ENCODE peak calls at places on chromosomes 1 and 21, in six cellular contexts. K, E, Q, G, Y and I are unnamed samples. For H3K27me3, the result is how much of the 10 kb centered on the place peaks cover.

GRCh38 chr1:2392686-2393085 is 1.0 kb downstream of the RER1 start:
- DNase-seq in E (no peak), Q (no peak), G (no peak), K (no peak), Y (no peak), I (no peak)

GRCh38 chr1:9651565-9652378 is at the start of gene PIK3CD:
- DNase-seq in G (peak), K (no peak), E (peak), Y (peak), Q (no peak), I (no peak)

GRCh38 chr1:24635195-24635843 is 7.8 kb upstream of the SRRM1 start:
- DNase-seq in G (no peak), Q (no peak), K (peak), E (peak), Y (peak), I (no peak)

GRCh38 chr21:37868896-37869295 is 47.4 kb downstream of the KCNJ6 start:
- DNase-seq in Q (no peak), E (peak), K (no peak), Y (peak), G (no peak), I (no peak)

GRCh38 chr21:45401916-45402900 is 2.8 kb upstream of the COL18A1 start:
- DNase-seq in Y (no peak), G (no peak), K (no peak), E (no peak), Q (no peak), I (peak)

GRCh38 chr1:54275349-54275748 is 75.4 kb downstream of the MRPL37 start:
- DNase-seq in G (no peak), Q (no peak), Y (peak), E (no peak), K (peak), I (peak)

GRCh38 chr1:105386489-105386888 is 1636.8 kb downstream of the AMY1C start:
- DNase-seq in G (no peak), K (no peak), Y (no peak), E (no peak), Q (no peak), I (no peak)

GRCh38 chr1:219813344-219813743 is 115.0 kb downstream of the SLC30A10 start:
- DNase-seq in K (no peak), Y (no peak), Q (no peak), G (no peak), E (no peak), I (no peak)

GRCh38 chr1:115714572-115715141 is 53.9 kb downstream of the CASQ2 start:
- DNase-seq in Y (peak), K (peak), Q (no peak), E (peak), G (peak), I (no peak)

GRCh38 chr21:46100426-46100825 is 2.5 kb downstream of the COL6A2 start:
- DNase-seq in Y (peak), K (no peak), G (no peak), Q (no peak), E (no peak), I (no peak)

DNA sequence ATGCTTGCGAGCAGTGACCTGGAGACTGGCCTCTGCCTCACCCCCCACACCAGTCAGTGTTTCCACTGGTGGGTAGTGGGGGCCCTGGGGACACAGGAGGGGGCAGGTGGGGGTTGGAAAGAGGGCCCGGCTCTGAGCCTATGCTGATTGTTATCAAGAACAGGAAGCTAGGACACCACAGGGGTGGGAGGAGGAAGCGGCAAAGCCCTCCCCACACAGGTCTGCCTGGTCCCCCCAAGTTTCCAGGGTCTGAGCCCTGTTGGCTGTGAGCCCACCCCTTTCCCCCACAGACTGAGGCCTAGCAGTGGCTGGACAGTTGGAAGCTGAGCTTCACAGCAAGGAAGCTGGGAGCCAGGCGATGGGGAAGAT is 1.6 kb upstream of the PTPN7 start:
- DNase-seq in Y (no peak), E (no peak), Q (no peak), K (no peak), G (no peak), I (no peak)
- H3K27ac ChIP-seq in Y (no peak), E (no peak), Q (no peak), K (no peak), G (no peak), I (peak)

GRCh38 chr1:29120955-29121485 is 2.7 kb downstream of the TMEM200B start:
- DNase-seq in E (no peak), Y (no peak), G (peak), Q (peak), K (peak), I (no peak)
- H3K27me3 ChIP-seq in E (under half), Y (under half), G (under half), Q (under half), K (under half), I (half or more)

GRCh38 chr1:209416660-209417059 is 166.9 kb upstream of the CAMK1G start:
- DNase-seq in K (no peak), E (peak), Q (no peak), G (no peak), Y (no peak), I (no peak)
- H3K27ac ChIP-seq in K (no peak), E (peak), Q (no peak), G (no peak), Y (peak), I (no peak)

GRCh38 chr1:21507511-21508270 is 1.5 kb upstream of the ALPL start:
- DNase-seq in K (no peak), G (no peak), E (no peak), Q (no peak), Y (no peak), I (no peak)

GRCh38 chr1:21506804-21507203 is 2.4 kb upstream of the ALPL start:
- DNase-seq in E (no peak), Q (no peak), Y (no peak), G (no peak), K (no peak), I (no peak)

GRCh38 chr1:21510113-21510493 is 880 bp downstream of the ALPL start:
- DNase-seq in Y (no peak), E (no peak), K (no peak), G (peak), Q (no peak), I (no peak)

GRCh38 chr1:21509351-21510112 is at the start of gene ALPL:
- DNase-seq in Q (no peak), Y (no peak), G (no peak), K (no peak), E (no peak), I (no peak)

GRCh38 chr1:21508580-21509350 is 458 bp upstream of the ALPL start:
- DNase-seq in Y (peak), K (peak), Q (peak), E (peak), G (peak), I (peak)
- H3K27me3 ChIP-seq in Y (under half), K (under half), Q (under half), E (under half), G (under half), I (under half)

GRCh38 chr1:212459656-212460055 is 26.9 kb downstream of the NENF start:
- DNase-seq in Q (no peak), E (no peak), G (no peak), K (no peak), Y (no peak), I (no peak)

GRCh38 chr1:212456166-212456528 is 23.4 kb downstream of the NENF start:
- DNase-seq in K (no peak), Q (no peak), Y (peak), E (no peak), G (no peak), I (peak)

GRCh38 chr1:212457740-212458338 is 25.1 kb downstream of the NENF start:
- DNase-seq in Y (peak), K (peak), G (peak), E (peak), Q (peak), I (peak)

GRCh38 chr1:212460376-212460775 is 27.7 kb downstream of the NENF start:
- DNase-seq in Q (no peak), K (no peak), G (no peak), Y (no peak), E (no peak), I (no peak)

DNA sequence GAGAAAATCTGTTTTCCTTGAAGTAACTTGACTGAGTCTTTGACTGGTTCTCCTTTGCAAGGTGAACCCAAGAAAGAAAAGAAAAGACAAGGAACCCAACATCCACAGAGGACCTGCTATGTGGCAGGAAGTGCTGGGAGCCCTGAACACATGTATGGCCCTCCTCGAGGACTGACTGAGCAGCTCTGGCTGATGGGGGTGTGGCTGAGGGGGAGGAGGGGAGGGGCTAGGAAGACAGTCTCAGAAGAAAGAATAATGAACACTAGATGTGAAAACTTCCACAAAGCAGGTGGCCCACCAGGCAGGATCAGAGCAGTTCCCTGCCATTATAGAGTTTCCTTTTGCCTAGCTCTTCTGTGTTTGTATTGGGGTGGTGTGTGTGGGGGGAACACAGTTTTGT is 26.1 kb downstream of the NENF start:
- DNase-seq in K (no peak), G (no peak), Q (no peak), Y (no peak), E (no peak), I (no peak)
- H3K27ac ChIP-seq in K (no peak), G (no peak), Q (no peak), Y (no peak), E (no peak), I (no peak)

GRCh38 chr1:160047116-160047991 is 15.6 kb upstream of the PIGM start:
- DNase-seq in Q (no peak), E (no peak), Y (no peak), K (no peak), G (no peak), I (no peak)
- H3K27me3 ChIP-seq in Q (under half), E (under half), Y (under half), K (under half), G (under half), I (under half)

DNA sequence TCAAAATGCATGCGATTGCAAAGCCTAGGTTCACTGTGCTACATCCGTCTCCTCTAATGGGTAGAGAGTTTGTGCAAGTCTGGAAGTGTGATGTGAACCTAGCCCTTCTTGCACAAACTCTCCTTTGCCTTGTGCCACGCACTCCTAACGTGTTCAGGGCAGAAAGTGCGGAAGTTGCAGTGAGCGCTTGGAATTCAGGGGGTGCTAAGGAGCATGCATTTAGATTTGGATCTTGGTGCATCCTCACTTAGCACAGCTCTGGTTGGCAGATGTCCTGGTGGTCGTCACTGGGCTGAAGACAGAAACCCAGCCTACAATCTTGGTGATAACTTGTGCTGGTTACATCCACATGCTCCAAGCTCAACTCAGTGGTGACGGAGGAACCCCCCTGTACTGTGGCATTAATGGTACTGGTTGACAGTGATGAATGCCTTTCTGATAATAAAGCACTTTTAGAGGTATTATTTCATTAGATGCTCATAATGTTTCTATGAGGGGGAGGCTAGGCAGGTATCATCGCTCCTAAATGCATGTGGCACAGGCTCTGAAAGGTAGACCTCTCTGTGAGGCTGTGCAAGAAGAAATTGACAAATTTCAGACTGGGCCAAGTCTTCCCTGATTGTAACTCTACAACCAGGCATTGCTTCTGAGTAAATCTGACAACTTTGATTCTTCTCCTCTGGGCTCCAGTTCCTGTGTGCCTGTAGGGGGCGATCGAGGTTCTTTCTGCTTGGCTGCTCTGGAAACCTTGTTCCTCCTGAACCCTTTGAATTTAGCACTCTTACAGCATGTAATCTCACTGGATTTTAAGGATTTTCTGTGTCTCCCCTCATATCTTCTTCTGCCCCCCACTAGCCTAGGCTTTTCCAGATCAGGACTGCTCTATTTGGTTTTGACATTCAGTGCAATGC is 40.6 kb downstream of the MAPKAPK2 start:
- DNase-seq in Q (peak), K (peak), G (peak), Y (peak), E (no peak), I (no peak)
- H3K27ac ChIP-seq in Q (no peak), K (no peak), G (no peak), Y (no peak), E (no peak), I (peak)

GRCh38 chr1:160077496-160077895 is 3.8 kb upstream of the KCNJ9 start:
- DNase-seq in E (no peak), G (no peak), Y (no peak), Q (no peak), K (no peak), I (no peak)
- H3K27me3 ChIP-seq in E (under half), G (under half), Y (under half), Q (under half), K (under half), I (under half)

GRCh38 chr1:246629976-246630375 is 63.7 kb downstream of the CNST start:
- DNase-seq in Q (no peak), G (no peak), K (no peak), Y (no peak), E (no peak), I (no peak)
- H3K27ac ChIP-seq in Q (no peak), G (no peak), K (no peak), Y (no peak), E (no peak), I (no peak)

DNA sequence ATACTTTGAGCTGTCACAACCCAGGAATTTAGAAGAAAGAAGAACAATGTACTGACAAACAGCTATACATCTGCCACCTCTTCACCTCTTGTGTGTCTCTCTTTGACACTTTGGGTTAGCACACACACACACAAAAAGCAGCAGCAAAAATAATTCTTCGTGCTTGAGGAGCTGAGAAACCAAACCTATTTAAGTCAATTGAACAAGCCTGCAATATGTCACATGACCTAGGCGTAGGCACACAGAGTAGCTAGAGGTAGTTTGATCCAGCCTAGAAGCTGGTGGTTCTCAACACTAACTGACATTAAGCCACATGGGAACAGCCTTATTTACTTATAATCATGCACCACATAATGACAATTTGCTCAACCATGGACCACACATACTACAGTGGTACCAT is 32.3 kb downstream of the RRAGC start:
- DNase-seq in Y (no peak), K (no peak), G (no peak), Q (no peak), E (no peak), I (no peak)
- H3K27me3 ChIP-seq in Y (half or more), K (under half), G (under half), Q (under half), E (under half), I (under half)